ENCODE peak calls at places on chromosomes 7 and 10, in eight cellular contexts. Z, P, B, U, L, T, D and R are unnamed samples.

GRCh38 chr10:86850481-86850880 is 94.1 kb downstream of the BMPR1A start:
- DNase-seq in Z (no peak), L (no peak), U (no peak), P (no peak), T (no peak), B (no peak), D (no peak), R (no peak)

GRCh38 chr7:949021-949934 is 5.2 kb downstream of the ADAP1 start:
- DNase-seq in Z (no peak), T (no peak), D (no peak), P (peak; percentile 45), U (no peak), B (no peak), L (no peak), R (peak; percentile 18)

GRCh38 chr10:31948021-31948420 is 19.4 kb upstream of the ARHGAP12 start:
- DNase-seq in B (no peak), P (no peak), L (no peak), T (no peak), Z (no peak), U (no peak), D (no peak), R (no peak)

GRCh38 chr7:127905491-127906330 is 125.5 kb downstream of the LRRC4 start:
- DNase-seq in T (no peak), D (no peak), P (peak; percentile 86), U (peak; percentile 13), B (no peak), Z (no peak), L (no peak), R (no peak)

GRCh38 chr10:480928-481551 is 208.4 kb downstream of the DIP2C start:
- DNase-seq in U (no peak), D (no peak), Z (no peak), L (no peak), T (no peak), B (no peak), P (no peak), R (no peak)

GRCh38 chr7:106022193-106022821 is 59.2 kb downstream of the CDHR3 start:
- DNase-seq in P (peak; percentile 35), U (no peak), D (no peak), L (no peak), T (peak; percentile 59), B (no peak), Z (no peak), R (peak; percentile 97)

GRCh38 chr10:8180348-8180747 is 125.9 kb downstream of the GATA3 start:
- DNase-seq in T (no peak), P (no peak), B (no peak), L (no peak), U (no peak), Z (no peak), D (no peak), R (no peak)

GRCh38 chr10:24872049-24872789 is 80.2 kb downstream of the PRTFDC1 start:
- DNase-seq in B (no peak), P (no peak), D (no peak), U (no peak), Z (no peak), L (no peak), T (no peak), R (no peak)

GRCh38 chr7:21214656-21215055 is 213.2 kb upstream of the SP4 start:
- DNase-seq in B (no peak), Z (no peak), L (no peak), P (no peak), U (no peak), D (no peak), T (no peak), R (no peak)

GRCh38 chr7:96224682-96225081 is 97.2 kb downstream of the SLC25A13 start:
- DNase-seq in T (no peak), U (no peak), D (no peak), B (no peak), Z (peak; percentile 14), L (peak; percentile 55), P (no peak), R (no peak)

GRCh38 chr10:114328278-114328812 is 76.0 kb downstream of the AFAP1L2 start:
- DNase-seq in L (no peak), Z (no peak), T (no peak), P (no peak), D (no peak), U (no peak), B (no peak), R (no peak)